ENCODE peak calls at places on chromosome 11, in five cellular contexts. One of them, this sample, is unnamed.

GRCh38 chr11:107157809-107158187 is 139.5 kb upstream of the GUCY1A2 start:
- DNase-seq in CD4-positive, CD25-positive, alpha-beta regulatory T cell: no peak
- DNase-seq in sigmoid colon: no peak
- DNase-seq in adrenal gland: no peak
- DNase-seq in tibial nerve: no peak
- DNase-seq in this sample: no peak

GRCh38 chr11:118715245-118715807 is 35.9 kb upstream of the TREH start:
- DNase-seq in CD4-positive, CD25-positive, alpha-beta regulatory T cell: no peak
- DNase-seq in sigmoid colon: no peak
- DNase-seq in adrenal gland: peak; percentile 56
- DNase-seq in tibial nerve: no peak
- DNase-seq in this sample: no peak

GRCh38 chr11:872799-873198 is 30.1 kb downstream of the TSPAN4 start:
- DNase-seq in CD4-positive, CD25-positive, alpha-beta regulatory T cell: no peak
- DNase-seq in sigmoid colon: no peak
- DNase-seq in adrenal gland: no peak
- DNase-seq in tibial nerve: no peak
- DNase-seq in this sample: no peak

GRCh38 chr11:128726464-128727139 is 32.7 kb downstream of the FLI1 start:
- DNase-seq in CD4-positive, CD25-positive, alpha-beta regulatory T cell: peak; percentile 64
- DNase-seq in sigmoid colon: no peak
- DNase-seq in adrenal gland: peak; percentile 33
- DNase-seq in tibial nerve: no peak
- DNase-seq in this sample: peak; percentile 43

GRCh38 chr11:61052182-61052972 is 49.9 kb upstream of the CD5 start:
- DNase-seq in CD4-positive, CD25-positive, alpha-beta regulatory T cell: no peak
- DNase-seq in sigmoid colon: no peak
- DNase-seq in adrenal gland: no peak
- DNase-seq in tibial nerve: no peak
- DNase-seq in this sample: no peak

GRCh38 chr11:88384004-88384677 is 46.6 kb upstream of the CTSC start:
- DNase-seq in CD4-positive, CD25-positive, alpha-beta regulatory T cell: no peak
- DNase-seq in sigmoid colon: no peak
- DNase-seq in adrenal gland: no peak
- DNase-seq in tibial nerve: no peak
- DNase-seq in this sample: no peak

GRCh38 chr11:63845305-63845704 is 6.4 kb downstream of the MARK2 start:
- DNase-seq in CD4-positive, CD25-positive, alpha-beta regulatory T cell: no peak
- DNase-seq in sigmoid colon: no peak
- DNase-seq in adrenal gland: peak; percentile 33
- DNase-seq in tibial nerve: no peak
- DNase-seq in this sample: no peak

GRCh38 chr11:8605956-8606355 is 11.9 kb upstream of the STK33 start:
- DNase-seq in CD4-positive, CD25-positive, alpha-beta regulatory T cell: no peak
- DNase-seq in sigmoid colon: no peak
- DNase-seq in adrenal gland: no peak
- DNase-seq in tibial nerve: no peak
- DNase-seq in this sample: no peak

GRCh38 chr11:124793466-124794278 is 6.5 kb downstream of the MSANTD2 start:
- DNase-seq in CD4-positive, CD25-positive, alpha-beta regulatory T cell: peak; percentile 37
- DNase-seq in sigmoid colon: no peak
- DNase-seq in adrenal gland: peak; percentile 33
- DNase-seq in tibial nerve: no peak
- DNase-seq in this sample: no peak

GRCh38 chr11:31069447-31070205 is 299.9 kb downstream of the DCDC1 start:
- DNase-seq in CD4-positive, CD25-positive, alpha-beta regulatory T cell: no peak
- DNase-seq in sigmoid colon: no peak
- DNase-seq in adrenal gland: no peak
- DNase-seq in tibial nerve: no peak
- DNase-seq in this sample: no peak

GRCh38 chr11:6674856-6675255 is 8.3 kb downstream of the MRPL17 start:
- DNase-seq in CD4-positive, CD25-positive, alpha-beta regulatory T cell: no peak
- DNase-seq in sigmoid colon: no peak
- DNase-seq in adrenal gland: no peak
- DNase-seq in tibial nerve: no peak
- DNase-seq in this sample: no peak

GRCh38 chr11:72940417-72940816 is 126.2 kb downstream of the ATG16L2 start:
- DNase-seq in CD4-positive, CD25-positive, alpha-beta regulatory T cell: no peak
- DNase-seq in sigmoid colon: no peak
- DNase-seq in adrenal gland: no peak
- DNase-seq in tibial nerve: no peak
- DNase-seq in this sample: no peak

GRCh38 chr11:69368119-69368880 is 74.3 kb downstream of the MYEOV start:
- DNase-seq in CD4-positive, CD25-positive, alpha-beta regulatory T cell: no peak
- DNase-seq in sigmoid colon: peak; percentile 48
- DNase-seq in adrenal gland: no peak
- DNase-seq in tibial nerve: no peak
- DNase-seq in this sample: no peak

GRCh38 chr11:18749681-18750319 is 23.8 kb upstream of the IGSF22 start:
- DNase-seq in CD4-positive, CD25-positive, alpha-beta regulatory T cell: no peak
- DNase-seq in sigmoid colon: no peak
- DNase-seq in adrenal gland: peak; percentile 75
- DNase-seq in tibial nerve: no peak
- DNase-seq in this sample: no peak

GRCh38 chr11:44892843-44893242 is 57.8 kb downstream of the TP53I11 start:
- DNase-seq in CD4-positive, CD25-positive, alpha-beta regulatory T cell: no peak
- DNase-seq in sigmoid colon: no peak
- DNase-seq in adrenal gland: no peak
- DNase-seq in tibial nerve: no peak
- DNase-seq in this sample: no peak

GRCh38 chr11:6418958-6419611 is at the start of gene APBB1:
- DNase-seq in CD4-positive, CD25-positive, alpha-beta regulatory T cell: peak; percentile 79
- DNase-seq in sigmoid colon: peak; percentile 82
- DNase-seq in adrenal gland: peak; percentile 65
- DNase-seq in tibial nerve: peak; percentile 40
- DNase-seq in this sample: peak; percentile 71

GRCh38 chr11:74269161-74269809 is 42.2 kb downstream of the P4HA3 start:
- DNase-seq in CD4-positive, CD25-positive, alpha-beta regulatory T cell: no peak
- DNase-seq in sigmoid colon: no peak
- DNase-seq in adrenal gland: no peak
- DNase-seq in tibial nerve: no peak
- DNase-seq in this sample: no peak

DNA sequence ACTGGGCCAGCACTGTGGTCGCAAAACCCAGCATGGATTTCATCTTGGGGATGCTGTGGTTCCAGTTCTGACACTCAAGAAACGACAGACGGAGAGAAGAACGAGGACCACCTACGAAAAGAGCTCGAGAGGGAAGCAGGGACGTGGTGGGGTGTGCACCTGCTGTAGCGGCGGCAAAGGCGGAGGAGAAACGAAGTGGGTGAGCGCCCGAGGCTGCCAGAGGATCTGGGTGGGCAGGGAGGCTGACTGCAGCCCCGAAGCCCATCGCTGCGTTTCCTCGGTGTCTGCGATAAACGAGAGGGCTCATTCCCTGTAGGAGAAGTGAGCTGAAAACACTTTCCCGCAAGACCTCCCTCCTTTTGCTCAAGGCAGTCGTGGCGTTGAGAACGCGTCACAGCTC is 246.1 kb downstream of the OR4C45 start:
- DNase-seq in CD4-positive, CD25-positive, alpha-beta regulatory T cell: no peak
- DNase-seq in sigmoid colon: no peak
- DNase-seq in adrenal gland: no peak
- DNase-seq in tibial nerve: no peak
- DNase-seq in this sample: no peak
- H3K9me3 ChIP-seq in CD4-positive, CD25-positive, alpha-beta regulatory T cell: peaks cover 3% of the 10 kb centered on the region
- H3K9me3 ChIP-seq in sigmoid colon: peaks cover 4% of the 10 kb centered on the region
- H3K9me3 ChIP-seq in adrenal gland: no peaks in the 10 kb centered on the region
- H3K9me3 ChIP-seq in tibial nerve: no peaks in the 10 kb centered on the region
- H3K9me3 ChIP-seq in this sample: no peaks in the 10 kb centered on the region

GRCh38 chr11:65802841-65803240 is 16.0 kb downstream of the OVOL1 start:
- DNase-seq in CD4-positive, CD25-positive, alpha-beta regulatory T cell: no peak
- DNase-seq in sigmoid colon: no peak
- DNase-seq in adrenal gland: no peak
- DNase-seq in tibial nerve: no peak
- DNase-seq in this sample: no peak

GRCh38 chr11:65797711-65798110 is 10.8 kb downstream of the OVOL1 start:
- DNase-seq in CD4-positive, CD25-positive, alpha-beta regulatory T cell: no peak
- DNase-seq in sigmoid colon: no peak
- DNase-seq in adrenal gland: no peak
- DNase-seq in tibial nerve: no peak
- DNase-seq in this sample: no peak

GRCh38 chr11:65801153-65801987 is 14.5 kb downstream of the OVOL1 start:
- DNase-seq in CD4-positive, CD25-positive, alpha-beta regulatory T cell: no peak
- DNase-seq in sigmoid colon: no peak
- DNase-seq in adrenal gland: no peak
- DNase-seq in tibial nerve: no peak
- DNase-seq in this sample: no peak

GRCh38 chr11:65796726-65797601 is 10.1 kb downstream of the OVOL1 start:
- DNase-seq in CD4-positive, CD25-positive, alpha-beta regulatory T cell: no peak
- DNase-seq in sigmoid colon: no peak
- DNase-seq in adrenal gland: no peak
- DNase-seq in tibial nerve: no peak
- DNase-seq in this sample: no peak

DNA sequence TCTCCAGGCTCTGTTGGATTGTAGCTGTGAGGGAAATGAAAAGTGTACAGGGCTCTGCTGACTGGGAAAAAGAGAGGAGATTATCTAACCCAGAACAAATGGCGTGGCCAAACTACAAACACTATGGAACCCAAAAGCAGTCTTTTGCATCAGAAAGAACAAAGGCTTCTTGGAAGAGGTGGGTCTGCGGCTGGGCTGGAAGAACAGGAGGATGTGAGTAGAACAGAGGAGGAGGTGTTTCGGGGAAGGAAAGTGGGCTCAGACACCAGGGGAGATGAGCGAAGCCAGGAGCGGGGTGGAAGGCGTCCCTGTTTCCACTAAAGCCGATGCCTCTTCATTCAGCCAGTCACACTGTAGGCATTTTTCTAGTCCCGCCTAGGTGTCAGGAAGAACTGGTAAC is 12.0 kb downstream of the OVOL1 start:
- DNase-seq in CD4-positive, CD25-positive, alpha-beta regulatory T cell: no peak
- DNase-seq in sigmoid colon: no peak
- DNase-seq in adrenal gland: no peak
- DNase-seq in tibial nerve: no peak
- DNase-seq in this sample: no peak
- H3K9me3 ChIP-seq in CD4-positive, CD25-positive, alpha-beta regulatory T cell: no peaks in the 10 kb centered on the region
- H3K9me3 ChIP-seq in sigmoid colon: no peaks in the 10 kb centered on the region
- H3K9me3 ChIP-seq in adrenal gland: no peaks in the 10 kb centered on the region
- H3K9me3 ChIP-seq in tibial nerve: no peaks in the 10 kb centered on the region
- H3K9me3 ChIP-seq in this sample: no peaks in the 10 kb centered on the region

GRCh38 chr11:117380676-117381075 is 53.0 kb downstream of the CEP164 start:
- DNase-seq in CD4-positive, CD25-positive, alpha-beta regulatory T cell: no peak
- DNase-seq in sigmoid colon: peak; percentile 55
- DNase-seq in adrenal gland: no peak
- DNase-seq in tibial nerve: no peak
- DNase-seq in this sample: no peak

GRCh38 chr11:117382746-117383145 is 55.1 kb downstream of the CEP164 start:
- DNase-seq in CD4-positive, CD25-positive, alpha-beta regulatory T cell: no peak
- DNase-seq in sigmoid colon: peak; percentile 13
- DNase-seq in adrenal gland: no peak
- DNase-seq in tibial nerve: no peak
- DNase-seq in this sample: no peak

GRCh38 chr11:117381481-117381880 is 53.8 kb downstream of the CEP164 start:
- DNase-seq in CD4-positive, CD25-positive, alpha-beta regulatory T cell: no peak
- DNase-seq in sigmoid colon: peak; percentile 52
- DNase-seq in adrenal gland: no peak
- DNase-seq in tibial nerve: no peak
- DNase-seq in this sample: no peak

GRCh38 chr11:117384045-117384444 is 56.4 kb downstream of the CEP164 start:
- DNase-seq in CD4-positive, CD25-positive, alpha-beta regulatory T cell: no peak
- DNase-seq in sigmoid colon: peak; percentile 7
- DNase-seq in adrenal gland: peak; percentile 5
- DNase-seq in tibial nerve: no peak
- DNase-seq in this sample: no peak

GRCh38 chr11:117381988-117382387 is 54.3 kb downstream of the CEP164 start:
- DNase-seq in CD4-positive, CD25-positive, alpha-beta regulatory T cell: no peak
- DNase-seq in sigmoid colon: peak; percentile 11
- DNase-seq in adrenal gland: no peak
- DNase-seq in tibial nerve: no peak
- DNase-seq in this sample: no peak
- H3K9me3 ChIP-seq in CD4-positive, CD25-positive, alpha-beta regulatory T cell: no peaks in the 10 kb centered on the region
- H3K9me3 ChIP-seq in sigmoid colon: no peaks in the 10 kb centered on the region
- H3K9me3 ChIP-seq in adrenal gland: no peaks in the 10 kb centered on the region
- H3K9me3 ChIP-seq in tibial nerve: no peaks in the 10 kb centered on the region
- H3K9me3 ChIP-seq in this sample: no peaks in the 10 kb centered on the region

DNA sequence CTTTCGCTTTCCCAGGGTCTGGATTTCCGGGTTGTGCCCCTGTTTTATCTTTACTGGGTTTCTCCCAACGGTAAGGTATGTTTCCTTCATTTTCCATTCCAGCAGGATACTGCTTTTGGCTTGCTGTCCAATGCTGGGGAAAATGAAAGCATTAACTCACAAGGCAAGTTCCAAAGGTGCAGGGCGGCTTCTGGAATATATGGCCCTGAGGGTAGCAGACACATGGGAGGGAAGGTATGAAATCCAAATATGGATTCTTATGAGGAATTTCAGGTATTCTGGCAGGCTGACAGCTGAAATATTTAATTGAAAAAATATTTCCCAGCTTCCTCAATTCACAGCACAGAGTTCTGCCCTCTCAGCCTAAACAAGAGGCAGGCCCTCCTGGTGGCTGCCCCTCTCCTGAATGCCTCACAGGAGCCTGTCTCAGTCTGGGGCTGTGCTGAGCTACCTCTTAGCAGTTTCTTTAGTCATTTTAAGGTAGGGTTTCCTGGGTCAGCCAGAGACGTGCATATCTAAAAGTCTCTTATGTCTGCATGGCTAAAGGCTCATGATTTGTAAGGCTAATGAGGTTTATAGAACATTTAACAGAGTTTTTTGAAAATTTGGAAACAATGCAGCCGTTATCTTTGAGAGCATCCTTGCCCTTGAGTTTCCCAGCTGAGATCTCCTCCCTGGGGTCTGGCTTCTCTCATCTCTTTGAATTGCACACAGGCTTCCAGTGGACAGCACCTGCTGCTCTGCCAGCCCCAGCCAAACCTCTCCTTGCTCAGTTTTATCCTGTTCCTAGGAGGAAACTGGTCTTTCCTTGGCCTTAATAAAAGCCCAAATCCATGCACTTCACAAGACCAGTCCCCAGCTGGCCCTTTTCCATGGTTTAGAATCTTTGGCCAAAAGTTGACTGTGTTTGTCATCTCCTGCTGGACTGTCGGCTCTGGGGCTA is 318.8 kb upstream of the B3GAT1 start:
- DNase-seq in CD4-positive, CD25-positive, alpha-beta regulatory T cell: no peak
- DNase-seq in sigmoid colon: no peak
- DNase-seq in adrenal gland: no peak
- DNase-seq in tibial nerve: no peak
- DNase-seq in this sample: no peak
- H3K9me3 ChIP-seq in CD4-positive, CD25-positive, alpha-beta regulatory T cell: no peaks in the 10 kb centered on the region
- H3K9me3 ChIP-seq in sigmoid colon: no peaks in the 10 kb centered on the region
- H3K9me3 ChIP-seq in adrenal gland: no peaks in the 10 kb centered on the region
- H3K9me3 ChIP-seq in tibial nerve: no peaks in the 10 kb centered on the region
- H3K9me3 ChIP-seq in this sample: no peaks in the 10 kb centered on the region

DNA sequence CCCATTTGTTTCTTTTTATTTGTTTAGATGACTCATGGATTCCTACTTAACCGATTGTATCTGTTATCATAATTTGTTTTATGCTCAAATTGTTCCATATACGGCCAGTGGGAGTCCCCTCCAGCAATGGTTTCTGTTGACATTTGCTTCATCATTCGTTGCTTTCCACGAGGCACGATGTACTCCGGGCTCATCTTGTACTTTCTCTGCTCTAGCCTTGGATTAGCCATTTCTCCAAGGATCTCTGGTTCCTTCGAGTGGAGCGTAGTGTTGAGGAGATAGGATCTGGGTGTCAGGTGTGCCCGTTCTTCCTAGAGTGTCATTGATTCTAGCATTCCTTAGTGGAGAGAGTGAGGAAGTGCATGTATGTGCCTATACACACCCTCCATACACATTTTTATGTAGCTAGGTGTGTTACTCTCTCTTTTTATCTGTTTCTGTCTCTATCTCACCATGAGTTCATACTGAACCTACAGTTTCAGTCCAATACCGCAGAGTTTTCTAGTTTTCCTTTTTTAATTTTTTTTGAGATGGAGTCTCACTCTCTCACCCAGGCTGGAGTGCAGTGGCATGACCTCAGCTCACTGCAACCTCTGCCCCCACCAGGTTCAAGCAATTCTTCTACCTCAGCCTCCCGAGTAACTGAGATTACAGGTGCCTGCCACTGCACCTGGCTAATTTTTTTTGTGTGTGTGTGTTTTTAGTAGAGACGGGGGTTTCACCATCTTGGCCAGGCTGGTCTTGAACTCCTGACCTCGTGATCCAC is 31.4 kb downstream of the TECTA start:
- DNase-seq in CD4-positive, CD25-positive, alpha-beta regulatory T cell: no peak
- DNase-seq in sigmoid colon: no peak
- DNase-seq in adrenal gland: no peak
- DNase-seq in tibial nerve: no peak
- DNase-seq in this sample: no peak
- H3K9me3 ChIP-seq in CD4-positive, CD25-positive, alpha-beta regulatory T cell: no peaks in the 10 kb centered on the region
- H3K9me3 ChIP-seq in sigmoid colon: no peaks in the 10 kb centered on the region
- H3K9me3 ChIP-seq in adrenal gland: no peaks in the 10 kb centered on the region
- H3K9me3 ChIP-seq in tibial nerve: no peaks in the 10 kb centered on the region
- H3K9me3 ChIP-seq in this sample: no peaks in the 10 kb centered on the region